ENCODE peak calls at places on chromosomes 11 and 22, in ten cellular contexts. P, W, M, F, V, A, C, I, D and U are unnamed samples.

GRCh38 chr11:32145282-32145681 is 54.4 kb downstream of the RCN1 start:
- DNase-seq in C (peak; percentile 39), M (no peak), D (no peak), A (no peak), P (no peak), F (no peak), V (no peak), W (no peak), I (no peak), U (no peak)

GRCh38 chr11:1749020-1749758 is 1.2 kb downstream of the IFITM10 start:
- DNase-seq in V (no peak), F (no peak), M (peak; percentile 37), C (no peak), A (no peak), P (no peak), W (peak; percentile 21), D (no peak), I (peak; percentile 70), U (no peak)

GRCh38 chr11:3169235-3169951 is 4.3 kb upstream of the OSBPL5 start:
- DNase-seq in P (no peak), D (peak; percentile 21), M (peak; percentile 81), A (peak; percentile 59), F (no peak), I (peak; percentile 73), W (peak; percentile 82), V (no peak), C (no peak), U (peak; percentile 81)

GRCh38 chr22:21974058-21974649 is 8.4 kb downstream of the TOP3B start:
- DNase-seq in V (no peak), C (no peak), M (no peak), I (no peak), D (no peak), F (no peak), P (no peak), A (no peak), W (no peak), U (no peak)

GRCh38 chr22:45612451-45612901 is 59.2 kb upstream of the ATXN10 start:
- DNase-seq in C (no peak), V (peak; percentile 11), P (peak; percentile 13), A (peak; percentile 57), W (peak; percentile 60), I (peak; percentile 65), D (no peak), F (no peak), M (no peak), U (peak; percentile 43)

GRCh38 chr11:81756864-81757595 is 976.6 kb downstream of the FAM181B start:
- DNase-seq in V (no peak), I (no peak), D (no peak), F (no peak), M (no peak), P (no peak), C (no peak), W (no peak), A (no peak), U (no peak)

GRCh38 chr22:27668828-27669797 is 132.4 kb downstream of the MN1 start:
- DNase-seq in A (peak; percentile 40), I (no peak), M (peak; percentile 88), D (peak; percentile 58), C (peak; percentile 38), F (no peak), V (no peak), W (peak; percentile 90), P (no peak), U (peak; percentile 57)

GRCh38 chr22:19517919-19518567 is 6.2 kb downstream of the CLDN5 start:
- DNase-seq in V (no peak), M (no peak), F (no peak), C (no peak), W (no peak), A (no peak), P (no peak), D (no peak), I (no peak), U (no peak)

GRCh38 chr11:62556102-62556871 is 9.7 kb upstream of the AHNAK start:
- DNase-seq in C (peak; percentile 87), V (peak; percentile 74), I (peak; percentile 93), W (peak; percentile 99), F (peak; percentile 97), D (peak; percentile 93), A (peak; percentile 93), P (peak; percentile 88), M (peak; percentile 98), U (peak; percentile 61)

GRCh38 chr22:39290724-39291161 is 28.7 kb downstream of the RPL3 start:
- DNase-seq in V (no peak), W (peak; percentile 84), A (peak; percentile 51), M (peak; percentile 89), C (no peak), P (no peak), F (no peak), I (no peak), D (no peak), U (peak; percentile 97)

GRCh38 chr22:45331486-45331885 is 21.8 kb downstream of the FAM118A start:
- DNase-seq in A (no peak), D (no peak), C (no peak), W (no peak), M (no peak), V (no peak), P (no peak), F (no peak), I (no peak), U (no peak)

GRCh38 chr11:46300270-46300669 is 22.8 kb downstream of the CREB3L1 start:
- DNase-seq in A (no peak), C (no peak), W (no peak), M (no peak), F (no peak), V (no peak), P (no peak), I (no peak), D (no peak), U (no peak)

GRCh38 chr11:78295347-78295746 is 106.6 kb downstream of the USP35 start:
- DNase-seq in I (no peak), C (no peak), A (no peak), V (no peak), F (no peak), D (no peak), M (no peak), P (no peak), W (no peak), U (no peak)

GRCh38 chr11:116535954-116536353 is 236.8 kb downstream of the BUD13 start:
- DNase-seq in I (peak; percentile 23), V (no peak), M (no peak), A (no peak), P (no peak), D (no peak), W (no peak), F (no peak), C (no peak), U (no peak)

GRCh38 chr11:34926101-34926830 is 9.8 kb downstream of the PDHX start:
- DNase-seq in P (no peak), D (peak; percentile 33), M (peak; percentile 69), C (no peak), F (no peak), A (no peak), I (no peak), V (no peak), W (peak; percentile 71), U (no peak)

GRCh38 chr11:34926831-34927132 is 10.4 kb downstream of the PDHX start:
- DNase-seq in P (no peak), V (no peak), D (no peak), M (peak; percentile 50), I (no peak), F (no peak), A (no peak), W (peak; percentile 40), C (no peak), U (no peak)

GRCh38 chr11:34928268-34928959 is 12.0 kb downstream of the PDHX start:
- DNase-seq in F (no peak), C (no peak), A (no peak), V (no peak), W (peak; percentile 63), M (no peak), I (no peak), P (no peak), D (no peak), U (no peak)

GRCh38 chr11:34921156-34921555 is 4.7 kb downstream of the PDHX start:
- DNase-seq in M (no peak), I (no peak), F (no peak), C (no peak), D (no peak), P (no peak), W (no peak), V (no peak), A (no peak), U (no peak)

GRCh38 chr11:34924714-34925113 is 8.3 kb downstream of the PDHX start:
- DNase-seq in F (no peak), C (no peak), A (no peak), I (no peak), V (no peak), D (no peak), P (no peak), M (no peak), W (no peak), U (no peak)
- H3K27ac ChIP-seq in F (peak overlapping the region; percentile 0), C (no peak overlapping the region), A (no peak overlapping the region), I (no peak overlapping the region), V (no peak overlapping the region), D (no peak overlapping the region), P (no peak overlapping the region), M (no peak overlapping the region), W (no peak overlapping the region), U (no peak overlapping the region)

GRCh38 chr22:43293661-43294392 is 49.3 kb downstream of the SCUBE1 start:
- DNase-seq in M (peak; percentile 98), V (no peak), I (peak; percentile 80), W (peak; percentile 72), F (no peak), P (no peak), C (peak; percentile 78), D (no peak), A (no peak), U (no peak)
- H3K4me1 ChIP-seq in M (peaks cover 15% of the 10 kb centered on the region), V (no peaks in the 10 kb centered on the region), I (peaks cover 62% of the 10 kb centered on the region), W (peaks cover 30% of the 10 kb centered on the region), F (peaks cover 71% of the 10 kb centered on the region), P (peaks cover 83% of the 10 kb centered on the region), C (no peaks in the 10 kb centered on the region), D (peaks cover 14% of the 10 kb centered on the region), A (peaks cover 42% of the 10 kb centered on the region), U (no peaks in the 10 kb centered on the region)

DNA sequence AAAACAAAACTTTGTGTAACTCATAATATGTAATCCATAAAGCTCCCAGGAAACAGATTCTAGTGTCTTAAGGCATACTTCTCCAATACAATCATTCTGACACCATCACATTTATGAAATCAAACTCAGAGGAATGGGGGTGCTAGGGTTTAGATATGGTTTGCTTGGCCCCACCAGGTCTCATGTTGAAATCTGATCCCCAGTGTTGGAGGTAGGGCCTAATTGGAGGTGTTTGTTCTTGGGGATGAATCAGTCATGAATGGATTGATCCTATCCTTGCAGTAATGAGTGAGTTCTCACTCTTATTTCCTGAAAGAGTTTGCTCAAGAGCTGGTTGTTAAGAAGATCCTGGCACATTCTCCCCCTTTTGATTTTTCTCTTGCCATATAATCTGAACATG is 380.9 kb downstream of the ETS1 start:
- DNase-seq in A (no peak), V (no peak), F (no peak), W (no peak), M (no peak), D (no peak), P (no peak), I (no peak), C (no peak), U (no peak)
- H3K27ac ChIP-seq in A (no peak overlapping the region), V (no peak overlapping the region), F (no peak overlapping the region), W (peak overlapping the region; percentile 99), M (peak overlapping the region; percentile 75), D (no peak overlapping the region), P (no peak overlapping the region), I (no peak overlapping the region), C (no peak overlapping the region), U (no peak overlapping the region)

DNA sequence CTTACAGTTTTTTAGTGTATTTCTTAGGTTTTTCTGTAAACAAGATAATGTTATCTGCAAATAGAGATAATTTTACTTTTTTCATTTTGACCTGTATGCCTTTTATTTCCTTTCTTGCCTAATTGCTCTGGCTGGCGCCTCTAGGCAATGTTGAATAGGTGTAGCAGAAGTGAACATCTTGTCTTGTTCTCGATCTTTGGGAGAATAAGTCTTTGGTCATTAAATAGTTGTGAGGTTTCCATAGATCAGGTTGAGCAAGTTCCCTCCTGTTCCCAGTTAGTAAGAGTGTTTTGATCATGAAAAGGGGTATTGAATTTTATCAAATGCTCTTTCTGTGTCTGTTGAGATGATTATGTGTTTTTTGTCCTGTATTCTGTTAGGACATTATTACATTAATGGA is 24.0 kb downstream of the PIH1D2 start:
- DNase-seq in V (no peak), W (no peak), M (no peak), P (no peak), A (no peak), D (no peak), C (no peak), F (no peak), I (no peak), U (no peak)
- H3K4me1 ChIP-seq in V (no peaks in the 10 kb centered on the region), W (peaks cover 4% of the 10 kb centered on the region), M (no peaks in the 10 kb centered on the region), P (peaks cover 11% of the 10 kb centered on the region), A (peaks cover 6% of the 10 kb centered on the region), D (peaks cover 15% of the 10 kb centered on the region), C (no peaks in the 10 kb centered on the region), F (no peaks in the 10 kb centered on the region), I (no peaks in the 10 kb centered on the region), U (no peaks in the 10 kb centered on the region)